ENCODE peak calls at places on chromosomes 4 and X, in four cellular contexts. X is dorsolateral prefrontal cortex; G is activated CD4-positive, CD25-positive, alpha-beta regulatory T cell treated with anti-CD3 and anti-CD28 coated beads, Interleukin-2, amount 50 U/mL, for 72 hours; B is HEK293T. C is an unnamed sample.
A peak's percentile ranks its signal among the peaks of the same experiment; 100 is the strongest.

GRCh38 chr4:14196141-14196540 is 568.6 kb upstream of the BOD1L1 start:
- DNase-seq in X (no peak), G (no peak), B (peak; percentile 7), C (no peak)

GRCh38 chr4:161564230-161564834 is 599.5 kb downstream of the FSTL5 start:
- DNase-seq in X (no peak), G (no peak), B (no peak), C (no peak)

GRCh38 chr4:40164459-40164858 is 32.4 kb upstream of the RHOH start:
- DNase-seq in X (no peak), G (no peak), B (no peak), C (no peak)

GRCh38 chr4:18366762-18367358 is 345.3 kb upstream of the LCORL start:
- DNase-seq in X (no peak), G (no peak), B (no peak), C (no peak)

GRCh38 chr4:30753316-30753715 is 33.1 kb downstream of the PCDH7 start:
- DNase-seq in X (no peak), G (no peak), B (no peak), C (no peak)

GRCh38 chr4:20284990-20285389 is 33.3 kb downstream of the SLIT2 start:
- DNase-seq in X (no peak), G (no peak), B (no peak), C (no peak)

GRCh38 chrX:40622741-40623536 is at the start of gene MPC1L:
- DNase-seq in X (no peak), G (no peak), B (no peak), C (no peak)

GRCh38 chrX:134454506-134454905 is 5.5 kb upstream of the HPRT1 start:
- DNase-seq in X (no peak), G (no peak), B (no peak), C (no peak)

GRCh38 chr4:114694770-114695169 is 96.2 kb downstream of the UGT8 start:
- DNase-seq in X (no peak), G (no peak), B (peak; percentile 9), C (no peak)

GRCh38 chrX:70253377-70254062 is 6.5 kb downstream of the P2RY4 start:
- DNase-seq in X (no peak), G (no peak), B (no peak), C (no peak)

GRCh38 chr4:1255151-1255550 is 6.2 kb upstream of the CTBP1 start:
- DNase-seq in X (no peak), G (no peak), B (no peak), C (no peak)

GRCh38 chr4:15398001-15398400 is 29.8 kb upstream of the C1QTNF7 start:
- DNase-seq in X (no peak), G (no peak), B (no peak), C (no peak)

GRCh38 chr4:8600686-8601085 is 8.1 kb downstream of the CPZ start:
- DNase-seq in X (no peak), G (no peak), B (no peak), C (no peak)

GRCh38 chrX:74924449-74925209 is 623 bp downstream of the NEXMIF start:
- DNase-seq in X (peak; percentile 21), G (no peak), B (peak; percentile 52), C (no peak)

GRCh38 chrX:134592303-134592702 is 66.0 kb downstream of the PLAC1 start:
- DNase-seq in X (no peak), G (no peak), B (no peak), C (no peak)

GRCh38 chrX:135327299-135327698 is 18.0 kb downstream of the ETDC start:
- DNase-seq in X (no peak), G (no peak), B (no peak), C (no peak)

GRCh38 chr4:47817275-47817674 is 20.6 kb downstream of the CORIN start:
- DNase-seq in X (no peak), G (no peak), B (no peak), C (no peak)

GRCh38 chrX:104351173-104351769 is 96.5 kb upstream of the ESX1 start:
- DNase-seq in X (no peak), G (no peak), B (no peak), C (no peak)

GRCh38 chr4:125317526-125317880 is 2.7 kb downstream of the FAT4 start:
- DNase-seq in X (peak; percentile 50), G (no peak), B (no peak), C (no peak)

GRCh38 chr4:96016615-96017299 is 176.9 kb downstream of the PDHA2 start:
- DNase-seq in X (no peak), G (no peak), B (no peak), C (no peak)

GRCh38 chr4:38013461-38014366 is 53.5 kb downstream of the PTTG2 start:
- DNase-seq in X (no peak), G (no peak), B (no peak), C (no peak)